ENCODE peak calls at places on chromosomes 16 and 17, in ten cellular contexts. One of them, this sample, is unnamed.

GRCh38 chr16:15618392-15618791 is 24.6 kb downstream of the MARF1 start:
- DNase-seq in CD4-positive, alpha-beta memory T cell: no peak
- DNase-seq in nephron progenitor cell: no peak
- DNase-seq in heart right ventricle: no peak
- DNase-seq in OCI-LY7: no peak
- DNase-seq in activated CD4-positive, alpha-beta T cell treated with anti-CD3 and anti-CD28 coated beads for 4 hours: no peak
- DNase-seq in T-helper 22 cell: no peak
- DNase-seq in stimulated activated CD4-positive, alpha-beta T cell treated with anti-CD3 and anti-CD28 coated beads, Interleukin-1b, Interleukin-23, amount 100 ng/mL, for 1 hour: no peak
- DNase-seq in substantia nigra: no peak
- DNase-seq in fibroblast of lung: peak
- DNase-seq in this sample: no peak

GRCh38 chr16:71929048-71929447 is 33.7 kb downstream of the IST1 start:
- DNase-seq in T-helper 22 cell: no peak
- DNase-seq in nephron progenitor cell: no peak
- DNase-seq in CD4-positive, alpha-beta memory T cell: no peak
- DNase-seq in OCI-LY7: no peak
- DNase-seq in activated CD4-positive, alpha-beta T cell treated with anti-CD3 and anti-CD28 coated beads for 4 hours: no peak
- DNase-seq in heart right ventricle: peak
- DNase-seq in stimulated activated CD4-positive, alpha-beta T cell treated with anti-CD3 and anti-CD28 coated beads, Interleukin-1b, Interleukin-23, amount 100 ng/mL, for 1 hour: no peak
- DNase-seq in substantia nigra: peak
- DNase-seq in fibroblast of lung: peak
- DNase-seq in this sample: no peak

GRCh38 chr16:12120331-12120981 is 143.9 kb downstream of the SNX29 start:
- DNase-seq in CD4-positive, alpha-beta memory T cell: no peak
- DNase-seq in T-helper 22 cell: no peak
- DNase-seq in substantia nigra: no peak
- DNase-seq in OCI-LY7: no peak
- DNase-seq in nephron progenitor cell: peak
- DNase-seq in heart right ventricle: peak
- DNase-seq in fibroblast of lung: peak
- DNase-seq in activated CD4-positive, alpha-beta T cell treated with anti-CD3 and anti-CD28 coated beads for 4 hours: no peak
- DNase-seq in stimulated activated CD4-positive, alpha-beta T cell treated with anti-CD3 and anti-CD28 coated beads, Interleukin-1b, Interleukin-23, amount 100 ng/mL, for 1 hour: no peak
- DNase-seq in this sample: no peak

GRCh38 chr17:82386256-82386831 is 14.8 kb downstream of the UTS2R start:
- DNase-seq in stimulated activated CD4-positive, alpha-beta T cell treated with anti-CD3 and anti-CD28 coated beads, Interleukin-1b, Interleukin-23, amount 100 ng/mL, for 1 hour: no peak
- DNase-seq in activated CD4-positive, alpha-beta T cell treated with anti-CD3 and anti-CD28 coated beads for 4 hours: no peak
- DNase-seq in CD4-positive, alpha-beta memory T cell: no peak
- DNase-seq in heart right ventricle: no peak
- DNase-seq in T-helper 22 cell: no peak
- DNase-seq in fibroblast of lung: no peak
- DNase-seq in substantia nigra: no peak
- DNase-seq in OCI-LY7: no peak
- DNase-seq in nephron progenitor cell: no peak
- DNase-seq in this sample: no peak

GRCh38 chr17:48373130-48373844 is 56.7 kb downstream of the SKAP1 start:
- DNase-seq in stimulated activated CD4-positive, alpha-beta T cell treated with anti-CD3 and anti-CD28 coated beads, Interleukin-1b, Interleukin-23, amount 100 ng/mL, for 1 hour: no peak
- DNase-seq in T-helper 22 cell: no peak
- DNase-seq in OCI-LY7: no peak
- DNase-seq in nephron progenitor cell: no peak
- DNase-seq in heart right ventricle: no peak
- DNase-seq in fibroblast of lung: no peak
- DNase-seq in CD4-positive, alpha-beta memory T cell: no peak
- DNase-seq in activated CD4-positive, alpha-beta T cell treated with anti-CD3 and anti-CD28 coated beads for 4 hours: no peak
- DNase-seq in substantia nigra: no peak
- DNase-seq in this sample: no peak

GRCh38 chr16:28572659-28573510 is 19.2 kb downstream of the SGF29 start:
- DNase-seq in CD4-positive, alpha-beta memory T cell: no peak
- DNase-seq in stimulated activated CD4-positive, alpha-beta T cell treated with anti-CD3 and anti-CD28 coated beads, Interleukin-1b, Interleukin-23, amount 100 ng/mL, for 1 hour: no peak
- DNase-seq in activated CD4-positive, alpha-beta T cell treated with anti-CD3 and anti-CD28 coated beads for 4 hours: no peak
- DNase-seq in OCI-LY7: no peak
- DNase-seq in substantia nigra: peak
- DNase-seq in heart right ventricle: peak
- DNase-seq in fibroblast of lung: peak
- DNase-seq in T-helper 22 cell: no peak
- DNase-seq in nephron progenitor cell: peak
- DNase-seq in this sample: no peak

GRCh38 chr16:81730090-81731051 is 48.7 kb upstream of the PLCG2 start:
- DNase-seq in activated CD4-positive, alpha-beta T cell treated with anti-CD3 and anti-CD28 coated beads for 4 hours: peak
- DNase-seq in substantia nigra: peak
- DNase-seq in heart right ventricle: peak
- DNase-seq in OCI-LY7: peak
- DNase-seq in fibroblast of lung: peak
- DNase-seq in stimulated activated CD4-positive, alpha-beta T cell treated with anti-CD3 and anti-CD28 coated beads, Interleukin-1b, Interleukin-23, amount 100 ng/mL, for 1 hour: no peak
- DNase-seq in T-helper 22 cell: peak
- DNase-seq in CD4-positive, alpha-beta memory T cell: peak
- DNase-seq in nephron progenitor cell: peak
- DNase-seq in this sample: no peak

GRCh38 chr16:15906439-15906838 is 18.0 kb upstream of the CEP20 start:
- DNase-seq in substantia nigra: no peak
- DNase-seq in CD4-positive, alpha-beta memory T cell: no peak
- DNase-seq in OCI-LY7: no peak
- DNase-seq in fibroblast of lung: no peak
- DNase-seq in nephron progenitor cell: no peak
- DNase-seq in activated CD4-positive, alpha-beta T cell treated with anti-CD3 and anti-CD28 coated beads for 4 hours: no peak
- DNase-seq in stimulated activated CD4-positive, alpha-beta T cell treated with anti-CD3 and anti-CD28 coated beads, Interleukin-1b, Interleukin-23, amount 100 ng/mL, for 1 hour: no peak
- DNase-seq in T-helper 22 cell: no peak
- DNase-seq in heart right ventricle: no peak
- DNase-seq in this sample: no peak

GRCh38 chr17:6498356-6498755 is 54.1 kb downstream of the PIMREG start:
- DNase-seq in OCI-LY7: no peak
- DNase-seq in activated CD4-positive, alpha-beta T cell treated with anti-CD3 and anti-CD28 coated beads for 4 hours: no peak
- DNase-seq in nephron progenitor cell: no peak
- DNase-seq in heart right ventricle: no peak
- DNase-seq in substantia nigra: no peak
- DNase-seq in stimulated activated CD4-positive, alpha-beta T cell treated with anti-CD3 and anti-CD28 coated beads, Interleukin-1b, Interleukin-23, amount 100 ng/mL, for 1 hour: no peak
- DNase-seq in fibroblast of lung: no peak
- DNase-seq in CD4-positive, alpha-beta memory T cell: no peak
- DNase-seq in T-helper 22 cell: no peak
- DNase-seq in this sample: no peak

GRCh38 chr17:78414178-78415162 is 36.0 kb downstream of the PGS1 start:
- DNase-seq in heart right ventricle: no peak
- DNase-seq in substantia nigra: no peak
- DNase-seq in CD4-positive, alpha-beta memory T cell: peak
- DNase-seq in OCI-LY7: no peak
- DNase-seq in T-helper 22 cell: peak
- DNase-seq in activated CD4-positive, alpha-beta T cell treated with anti-CD3 and anti-CD28 coated beads for 4 hours: peak
- DNase-seq in fibroblast of lung: no peak
- DNase-seq in nephron progenitor cell: no peak
- DNase-seq in stimulated activated CD4-positive, alpha-beta T cell treated with anti-CD3 and anti-CD28 coated beads, Interleukin-1b, Interleukin-23, amount 100 ng/mL, for 1 hour: peak
- DNase-seq in this sample: no peak

GRCh38 chr16:56847173-56847948 is 17.6 kb upstream of the SLC12A3 start:
- DNase-seq in CD4-positive, alpha-beta memory T cell: peak
- DNase-seq in OCI-LY7: peak
- DNase-seq in stimulated activated CD4-positive, alpha-beta T cell treated with anti-CD3 and anti-CD28 coated beads, Interleukin-1b, Interleukin-23, amount 100 ng/mL, for 1 hour: no peak
- DNase-seq in activated CD4-positive, alpha-beta T cell treated with anti-CD3 and anti-CD28 coated beads for 4 hours: no peak
- DNase-seq in heart right ventricle: no peak
- DNase-seq in fibroblast of lung: peak
- DNase-seq in T-helper 22 cell: no peak
- DNase-seq in substantia nigra: no peak
- DNase-seq in nephron progenitor cell: no peak
- DNase-seq in this sample: no peak

GRCh38 chr16:57675752-57676623 is 7.9 kb downstream of the ADGRG3 start:
- DNase-seq in stimulated activated CD4-positive, alpha-beta T cell treated with anti-CD3 and anti-CD28 coated beads, Interleukin-1b, Interleukin-23, amount 100 ng/mL, for 1 hour: no peak
- DNase-seq in fibroblast of lung: no peak
- DNase-seq in T-helper 22 cell: no peak
- DNase-seq in substantia nigra: no peak
- DNase-seq in CD4-positive, alpha-beta memory T cell: no peak
- DNase-seq in OCI-LY7: no peak
- DNase-seq in heart right ventricle: peak
- DNase-seq in nephron progenitor cell: no peak
- DNase-seq in activated CD4-positive, alpha-beta T cell treated with anti-CD3 and anti-CD28 coated beads for 4 hours: no peak
- DNase-seq in this sample: no peak

GRCh38 chr16:31390504-31391043 is 2.6 kb upstream of the ITGAD start:
- DNase-seq in nephron progenitor cell: no peak
- DNase-seq in heart right ventricle: no peak
- DNase-seq in stimulated activated CD4-positive, alpha-beta T cell treated with anti-CD3 and anti-CD28 coated beads, Interleukin-1b, Interleukin-23, amount 100 ng/mL, for 1 hour: no peak
- DNase-seq in CD4-positive, alpha-beta memory T cell: no peak
- DNase-seq in fibroblast of lung: no peak
- DNase-seq in OCI-LY7: no peak
- DNase-seq in activated CD4-positive, alpha-beta T cell treated with anti-CD3 and anti-CD28 coated beads for 4 hours: no peak
- DNase-seq in substantia nigra: no peak
- DNase-seq in T-helper 22 cell: no peak
- DNase-seq in this sample: no peak

GRCh38 chr16:11685844-11686618 is 17.8 kb downstream of the SNN start:
- DNase-seq in CD4-positive, alpha-beta memory T cell: no peak
- DNase-seq in fibroblast of lung: peak
- DNase-seq in T-helper 22 cell: no peak
- DNase-seq in OCI-LY7: no peak
- DNase-seq in activated CD4-positive, alpha-beta T cell treated with anti-CD3 and anti-CD28 coated beads for 4 hours: no peak
- DNase-seq in stimulated activated CD4-positive, alpha-beta T cell treated with anti-CD3 and anti-CD28 coated beads, Interleukin-1b, Interleukin-23, amount 100 ng/mL, for 1 hour: no peak
- DNase-seq in substantia nigra: no peak
- DNase-seq in heart right ventricle: no peak
- DNase-seq in nephron progenitor cell: no peak
- DNase-seq in this sample: no peak

GRCh38 chr17:78558181-78558850 is 18.9 kb downstream of the DNAH17 start:
- DNase-seq in heart right ventricle: no peak
- DNase-seq in fibroblast of lung: peak
- DNase-seq in substantia nigra: peak
- DNase-seq in T-helper 22 cell: no peak
- DNase-seq in stimulated activated CD4-positive, alpha-beta T cell treated with anti-CD3 and anti-CD28 coated beads, Interleukin-1b, Interleukin-23, amount 100 ng/mL, for 1 hour: no peak
- DNase-seq in nephron progenitor cell: no peak
- DNase-seq in CD4-positive, alpha-beta memory T cell: no peak
- DNase-seq in activated CD4-positive, alpha-beta T cell treated with anti-CD3 and anti-CD28 coated beads for 4 hours: no peak
- DNase-seq in OCI-LY7: peak
- DNase-seq in this sample: no peak

GRCh38 chr16:27430923-27431484 is 29.0 kb downstream of the IL21R start:
- DNase-seq in heart right ventricle: peak
- DNase-seq in activated CD4-positive, alpha-beta T cell treated with anti-CD3 and anti-CD28 coated beads for 4 hours: no peak
- DNase-seq in OCI-LY7: peak
- DNase-seq in nephron progenitor cell: no peak
- DNase-seq in CD4-positive, alpha-beta memory T cell: no peak
- DNase-seq in T-helper 22 cell: no peak
- DNase-seq in substantia nigra: no peak
- DNase-seq in fibroblast of lung: peak
- DNase-seq in stimulated activated CD4-positive, alpha-beta T cell treated with anti-CD3 and anti-CD28 coated beads, Interleukin-1b, Interleukin-23, amount 100 ng/mL, for 1 hour: no peak
- DNase-seq in this sample: no peak

GRCh38 chr17:17818088-17818526 is 18.7 kb downstream of the SREBF1 start:
- DNase-seq in heart right ventricle: no peak
- DNase-seq in OCI-LY7: peak
- DNase-seq in substantia nigra: no peak
- DNase-seq in nephron progenitor cell: no peak
- DNase-seq in CD4-positive, alpha-beta memory T cell: no peak
- DNase-seq in stimulated activated CD4-positive, alpha-beta T cell treated with anti-CD3 and anti-CD28 coated beads, Interleukin-1b, Interleukin-23, amount 100 ng/mL, for 1 hour: no peak
- DNase-seq in activated CD4-positive, alpha-beta T cell treated with anti-CD3 and anti-CD28 coated beads for 4 hours: no peak
- DNase-seq in fibroblast of lung: peak
- DNase-seq in T-helper 22 cell: no peak
- DNase-seq in this sample: no peak

GRCh38 chr17:57311281-57312216 is 55.2 kb downstream of the MSI2 start:
- DNase-seq in fibroblast of lung: no peak
- DNase-seq in heart right ventricle: no peak
- DNase-seq in OCI-LY7: no peak
- DNase-seq in CD4-positive, alpha-beta memory T cell: no peak
- DNase-seq in activated CD4-positive, alpha-beta T cell treated with anti-CD3 and anti-CD28 coated beads for 4 hours: no peak
- DNase-seq in substantia nigra: no peak
- DNase-seq in nephron progenitor cell: no peak
- DNase-seq in T-helper 22 cell: no peak
- DNase-seq in stimulated activated CD4-positive, alpha-beta T cell treated with anti-CD3 and anti-CD28 coated beads, Interleukin-1b, Interleukin-23, amount 100 ng/mL, for 1 hour: no peak
- DNase-seq in this sample: no peak

GRCh38 chr16:15703029-15703736 is 53.1 kb downstream of the NDE1 start:
- DNase-seq in CD4-positive, alpha-beta memory T cell: no peak
- DNase-seq in stimulated activated CD4-positive, alpha-beta T cell treated with anti-CD3 and anti-CD28 coated beads, Interleukin-1b, Interleukin-23, amount 100 ng/mL, for 1 hour: no peak
- DNase-seq in activated CD4-positive, alpha-beta T cell treated with anti-CD3 and anti-CD28 coated beads for 4 hours: no peak
- DNase-seq in T-helper 22 cell: no peak
- DNase-seq in substantia nigra: no peak
- DNase-seq in fibroblast of lung: no peak
- DNase-seq in heart right ventricle: no peak
- DNase-seq in nephron progenitor cell: no peak
- DNase-seq in OCI-LY7: no peak
- DNase-seq in this sample: no peak

GRCh38 chr16:11762431-11762830 is 19.8 kb upstream of the TXNDC11 start:
- DNase-seq in nephron progenitor cell: no peak
- DNase-seq in stimulated activated CD4-positive, alpha-beta T cell treated with anti-CD3 and anti-CD28 coated beads, Interleukin-1b, Interleukin-23, amount 100 ng/mL, for 1 hour: no peak
- DNase-seq in substantia nigra: no peak
- DNase-seq in T-helper 22 cell: no peak
- DNase-seq in activated CD4-positive, alpha-beta T cell treated with anti-CD3 and anti-CD28 coated beads for 4 hours: no peak
- DNase-seq in fibroblast of lung: no peak
- DNase-seq in OCI-LY7: no peak
- DNase-seq in CD4-positive, alpha-beta memory T cell: no peak
- DNase-seq in heart right ventricle: no peak
- DNase-seq in this sample: no peak

GRCh38 chr16:80121522-80121909 is 419.3 kb upstream of the DYNLRB2 start:
- DNase-seq in heart right ventricle: no peak
- DNase-seq in stimulated activated CD4-positive, alpha-beta T cell treated with anti-CD3 and anti-CD28 coated beads, Interleukin-1b, Interleukin-23, amount 100 ng/mL, for 1 hour: no peak
- DNase-seq in CD4-positive, alpha-beta memory T cell: no peak
- DNase-seq in fibroblast of lung: no peak
- DNase-seq in substantia nigra: no peak
- DNase-seq in T-helper 22 cell: no peak
- DNase-seq in OCI-LY7: no peak
- DNase-seq in nephron progenitor cell: no peak
- DNase-seq in activated CD4-positive, alpha-beta T cell treated with anti-CD3 and anti-CD28 coated beads for 4 hours: no peak
- DNase-seq in this sample: no peak

GRCh38 chr16:75139498-75139897 is 8.8 kb upstream of the ZFP1 start:
- DNase-seq in OCI-LY7: no peak
- DNase-seq in CD4-positive, alpha-beta memory T cell: no peak
- DNase-seq in T-helper 22 cell: no peak
- DNase-seq in heart right ventricle: no peak
- DNase-seq in nephron progenitor cell: no peak
- DNase-seq in stimulated activated CD4-positive, alpha-beta T cell treated with anti-CD3 and anti-CD28 coated beads, Interleukin-1b, Interleukin-23, amount 100 ng/mL, for 1 hour: no peak
- DNase-seq in fibroblast of lung: no peak
- DNase-seq in activated CD4-positive, alpha-beta T cell treated with anti-CD3 and anti-CD28 coated beads for 4 hours: no peak
- DNase-seq in substantia nigra: no peak
- DNase-seq in this sample: no peak

GRCh38 chr16:50981951-50982350 is 169.1 kb downstream of the SALL1 start:
- DNase-seq in stimulated activated CD4-positive, alpha-beta T cell treated with anti-CD3 and anti-CD28 coated beads, Interleukin-1b, Interleukin-23, amount 100 ng/mL, for 1 hour: no peak
- DNase-seq in substantia nigra: no peak
- DNase-seq in activated CD4-positive, alpha-beta T cell treated with anti-CD3 and anti-CD28 coated beads for 4 hours: no peak
- DNase-seq in CD4-positive, alpha-beta memory T cell: no peak
- DNase-seq in OCI-LY7: no peak
- DNase-seq in heart right ventricle: no peak
- DNase-seq in T-helper 22 cell: no peak
- DNase-seq in fibroblast of lung: no peak
- DNase-seq in nephron progenitor cell: no peak
- DNase-seq in this sample: no peak

GRCh38 chr17:689556-690247 is 24.9 kb downstream of the VPS53 start:
- DNase-seq in substantia nigra: no peak
- DNase-seq in T-helper 22 cell: no peak
- DNase-seq in OCI-LY7: no peak
- DNase-seq in fibroblast of lung: no peak
- DNase-seq in heart right ventricle: no peak
- DNase-seq in stimulated activated CD4-positive, alpha-beta T cell treated with anti-CD3 and anti-CD28 coated beads, Interleukin-1b, Interleukin-23, amount 100 ng/mL, for 1 hour: no peak
- DNase-seq in nephron progenitor cell: no peak
- DNase-seq in CD4-positive, alpha-beta memory T cell: no peak
- DNase-seq in activated CD4-positive, alpha-beta T cell treated with anti-CD3 and anti-CD28 coated beads for 4 hours: no peak
- DNase-seq in this sample: no peak

GRCh38 chr17:59260724-59261123 is 40.4 kb downstream of the GDPD1 start:
- DNase-seq in activated CD4-positive, alpha-beta T cell treated with anti-CD3 and anti-CD28 coated beads for 4 hours: no peak
- DNase-seq in nephron progenitor cell: no peak
- DNase-seq in OCI-LY7: no peak
- DNase-seq in T-helper 22 cell: no peak
- DNase-seq in heart right ventricle: no peak
- DNase-seq in CD4-positive, alpha-beta memory T cell: no peak
- DNase-seq in fibroblast of lung: no peak
- DNase-seq in stimulated activated CD4-positive, alpha-beta T cell treated with anti-CD3 and anti-CD28 coated beads, Interleukin-1b, Interleukin-23, amount 100 ng/mL, for 1 hour: no peak
- DNase-seq in substantia nigra: no peak
- DNase-seq in this sample: no peak

GRCh38 chr16:19783847-19784736 is 66.0 kb downstream of the IQCK start:
- DNase-seq in nephron progenitor cell: no peak
- DNase-seq in T-helper 22 cell: no peak
- DNase-seq in CD4-positive, alpha-beta memory T cell: no peak
- DNase-seq in fibroblast of lung: no peak
- DNase-seq in stimulated activated CD4-positive, alpha-beta T cell treated with anti-CD3 and anti-CD28 coated beads, Interleukin-1b, Interleukin-23, amount 100 ng/mL, for 1 hour: no peak
- DNase-seq in OCI-LY7: no peak
- DNase-seq in activated CD4-positive, alpha-beta T cell treated with anti-CD3 and anti-CD28 coated beads for 4 hours: no peak
- DNase-seq in substantia nigra: no peak
- DNase-seq in heart right ventricle: no peak
- DNase-seq in this sample: no peak

GRCh38 chr17:69870091-69870530 is 204.9 kb upstream of the KCNJ16 start:
- DNase-seq in T-helper 22 cell: no peak
- DNase-seq in OCI-LY7: peak
- DNase-seq in substantia nigra: no peak
- DNase-seq in fibroblast of lung: peak
- DNase-seq in nephron progenitor cell: no peak
- DNase-seq in activated CD4-positive, alpha-beta T cell treated with anti-CD3 and anti-CD28 coated beads for 4 hours: no peak
- DNase-seq in heart right ventricle: no peak
- DNase-seq in stimulated activated CD4-positive, alpha-beta T cell treated with anti-CD3 and anti-CD28 coated beads, Interleukin-1b, Interleukin-23, amount 100 ng/mL, for 1 hour: no peak
- DNase-seq in CD4-positive, alpha-beta memory T cell: no peak
- DNase-seq in this sample: no peak

GRCh38 chr17:75764711-75765421 is at the start of gene GALK1:
- DNase-seq in nephron progenitor cell: peak
- DNase-seq in stimulated activated CD4-positive, alpha-beta T cell treated with anti-CD3 and anti-CD28 coated beads, Interleukin-1b, Interleukin-23, amount 100 ng/mL, for 1 hour: peak
- DNase-seq in T-helper 22 cell: peak
- DNase-seq in OCI-LY7: peak
- DNase-seq in CD4-positive, alpha-beta memory T cell: peak
- DNase-seq in fibroblast of lung: peak
- DNase-seq in activated CD4-positive, alpha-beta T cell treated with anti-CD3 and anti-CD28 coated beads for 4 hours: peak
- DNase-seq in substantia nigra: peak
- DNase-seq in heart right ventricle: peak
- DNase-seq in this sample: peak